ENCODE peak calls at places on chromosomes 12 and 14, in four cellular contexts. One of them, this sample, is unnamed.

GRCh38 chr12:79908366-79908765 is 26.5 kb downstream of the PPP1R12A start:
- DNase-seq in stimulated activated CD4-positive, alpha-beta T cell treated with anti-CD3 and anti-CD28 coated beads, Interleukin-15, amount 100 ng/mL, for 24 hours: no peak
- DNase-seq in mesothelial cell of epicardium: no peak
- DNase-seq in T-helper 22 cell: no peak
- DNase-seq in this sample: no peak

GRCh38 chr12:93514853-93515252 is 47.5 kb downstream of the MRPL42 start:
- DNase-seq in stimulated activated CD4-positive, alpha-beta T cell treated with anti-CD3 and anti-CD28 coated beads, Interleukin-15, amount 100 ng/mL, for 24 hours: no peak
- DNase-seq in mesothelial cell of epicardium: no peak
- DNase-seq in T-helper 22 cell: no peak
- DNase-seq in this sample: no peak

GRCh38 chr14:34620115-34620514 is 9.8 kb downstream of the SNX6 start:
- DNase-seq in stimulated activated CD4-positive, alpha-beta T cell treated with anti-CD3 and anti-CD28 coated beads, Interleukin-15, amount 100 ng/mL, for 24 hours: no peak
- DNase-seq in mesothelial cell of epicardium: no peak
- DNase-seq in T-helper 22 cell: no peak
- DNase-seq in this sample: no peak

GRCh38 chr12:63276537-63277365 is 125.8 kb upstream of the AVPR1A start:
- DNase-seq in stimulated activated CD4-positive, alpha-beta T cell treated with anti-CD3 and anti-CD28 coated beads, Interleukin-15, amount 100 ng/mL, for 24 hours: peak
- DNase-seq in mesothelial cell of epicardium: no peak
- DNase-seq in T-helper 22 cell: no peak
- DNase-seq in this sample: no peak

GRCh38 chr14:25953532-25954144 is 644.2 kb downstream of the NOVA1 start:
- DNase-seq in stimulated activated CD4-positive, alpha-beta T cell treated with anti-CD3 and anti-CD28 coated beads, Interleukin-15, amount 100 ng/mL, for 24 hours: no peak
- DNase-seq in mesothelial cell of epicardium: no peak
- DNase-seq in T-helper 22 cell: no peak
- DNase-seq in this sample: no peak

GRCh38 chr12:14741942-14742341 is 45.5 kb upstream of the GUCY2C start:
- DNase-seq in stimulated activated CD4-positive, alpha-beta T cell treated with anti-CD3 and anti-CD28 coated beads, Interleukin-15, amount 100 ng/mL, for 24 hours: no peak
- DNase-seq in mesothelial cell of epicardium: no peak
- DNase-seq in T-helper 22 cell: no peak
- DNase-seq in this sample: no peak

GRCh38 chr12:87866602-87867292 is 162.5 kb downstream of the C12orf50 start:
- DNase-seq in stimulated activated CD4-positive, alpha-beta T cell treated with anti-CD3 and anti-CD28 coated beads, Interleukin-15, amount 100 ng/mL, for 24 hours: no peak
- DNase-seq in mesothelial cell of epicardium: no peak
- DNase-seq in T-helper 22 cell: no peak
- DNase-seq in this sample: no peak

GRCh38 chr12:58639323-58639934 is 280.9 kb downstream of the LRIG3 start:
- DNase-seq in stimulated activated CD4-positive, alpha-beta T cell treated with anti-CD3 and anti-CD28 coated beads, Interleukin-15, amount 100 ng/mL, for 24 hours: no peak
- DNase-seq in mesothelial cell of epicardium: no peak
- DNase-seq in T-helper 22 cell: no peak
- DNase-seq in this sample: no peak

GRCh38 chr14:106417224-106418049 is 891.1 kb downstream of the TMEM121 start:
- DNase-seq in stimulated activated CD4-positive, alpha-beta T cell treated with anti-CD3 and anti-CD28 coated beads, Interleukin-15, amount 100 ng/mL, for 24 hours: peak
- DNase-seq in mesothelial cell of epicardium: no peak
- DNase-seq in T-helper 22 cell: peak
- DNase-seq in this sample: peak

GRCh38 chr14:75191100-75191499 is 14.7 kb upstream of the TMED10 start:
- DNase-seq in stimulated activated CD4-positive, alpha-beta T cell treated with anti-CD3 and anti-CD28 coated beads, Interleukin-15, amount 100 ng/mL, for 24 hours: no peak
- DNase-seq in mesothelial cell of epicardium: no peak
- DNase-seq in T-helper 22 cell: no peak
- DNase-seq in this sample: peak

GRCh38 chr14:104294628-104294982 is 156.2 kb downstream of the KIF26A start:
- DNase-seq in stimulated activated CD4-positive, alpha-beta T cell treated with anti-CD3 and anti-CD28 coated beads, Interleukin-15, amount 100 ng/mL, for 24 hours: no peak
- DNase-seq in mesothelial cell of epicardium: no peak
- DNase-seq in T-helper 22 cell: no peak
- DNase-seq in this sample: peak

GRCh38 chr14:74988993-74989392 is 13.7 kb upstream of the EIF2B2 start:
- DNase-seq in stimulated activated CD4-positive, alpha-beta T cell treated with anti-CD3 and anti-CD28 coated beads, Interleukin-15, amount 100 ng/mL, for 24 hours: no peak
- DNase-seq in mesothelial cell of epicardium: no peak
- DNase-seq in T-helper 22 cell: no peak
- DNase-seq in this sample: no peak

GRCh38 chr14:69980457-69981414 is 101.5 kb downstream of the SMOC1 start:
- DNase-seq in stimulated activated CD4-positive, alpha-beta T cell treated with anti-CD3 and anti-CD28 coated beads, Interleukin-15, amount 100 ng/mL, for 24 hours: no peak
- DNase-seq in mesothelial cell of epicardium: no peak
- DNase-seq in T-helper 22 cell: no peak
- DNase-seq in this sample: no peak

GRCh38 chr12:132711169-132711843 is 664 bp downstream of the PGAM5 start:
- DNase-seq in stimulated activated CD4-positive, alpha-beta T cell treated with anti-CD3 and anti-CD28 coated beads, Interleukin-15, amount 100 ng/mL, for 24 hours: peak
- DNase-seq in mesothelial cell of epicardium: peak
- DNase-seq in T-helper 22 cell: no peak
- DNase-seq in this sample: no peak

GRCh38 chr12:85562765-85563164 is 273.4 kb downstream of the RASSF9 start:
- DNase-seq in stimulated activated CD4-positive, alpha-beta T cell treated with anti-CD3 and anti-CD28 coated beads, Interleukin-15, amount 100 ng/mL, for 24 hours: no peak
- DNase-seq in mesothelial cell of epicardium: no peak
- DNase-seq in T-helper 22 cell: no peak
- DNase-seq in this sample: no peak

GRCh38 chr12:116820077-116820656 is 61.1 kb downstream of the HRK start:
- DNase-seq in stimulated activated CD4-positive, alpha-beta T cell treated with anti-CD3 and anti-CD28 coated beads, Interleukin-15, amount 100 ng/mL, for 24 hours: no peak
- DNase-seq in mesothelial cell of epicardium: no peak
- DNase-seq in T-helper 22 cell: no peak
- DNase-seq in this sample: no peak

GRCh38 chr12:132638541-132639408 is 20.2 kb downstream of the P2RX2 start:
- DNase-seq in stimulated activated CD4-positive, alpha-beta T cell treated with anti-CD3 and anti-CD28 coated beads, Interleukin-15, amount 100 ng/mL, for 24 hours: peak
- DNase-seq in mesothelial cell of epicardium: no peak
- DNase-seq in T-helper 22 cell: no peak
- DNase-seq in this sample: no peak

GRCh38 chr12:46556820-46557524 is 184.4 kb upstream of the SLC38A2 start:
- DNase-seq in stimulated activated CD4-positive, alpha-beta T cell treated with anti-CD3 and anti-CD28 coated beads, Interleukin-15, amount 100 ng/mL, for 24 hours: no peak
- DNase-seq in mesothelial cell of epicardium: no peak
- DNase-seq in T-helper 22 cell: no peak
- DNase-seq in this sample: no peak

GRCh38 chr14:91835920-91836843 is 31.2 kb downstream of the TC2N start:
- DNase-seq in stimulated activated CD4-positive, alpha-beta T cell treated with anti-CD3 and anti-CD28 coated beads, Interleukin-15, amount 100 ng/mL, for 24 hours: peak
- DNase-seq in mesothelial cell of epicardium: peak
- DNase-seq in T-helper 22 cell: peak
- DNase-seq in this sample: peak

GRCh38 chr12:53236443-53237111 is 4.6 kb upstream of the RARG start:
- DNase-seq in stimulated activated CD4-positive, alpha-beta T cell treated with anti-CD3 and anti-CD28 coated beads, Interleukin-15, amount 100 ng/mL, for 24 hours: peak
- DNase-seq in mesothelial cell of epicardium: no peak
- DNase-seq in T-helper 22 cell: peak
- DNase-seq in this sample: no peak

GRCh38 chr12:54383041-54383609 is 1.4 kb downstream of the ZNF385A start:
- DNase-seq in stimulated activated CD4-positive, alpha-beta T cell treated with anti-CD3 and anti-CD28 coated beads, Interleukin-15, amount 100 ng/mL, for 24 hours: peak
- DNase-seq in mesothelial cell of epicardium: no peak
- DNase-seq in T-helper 22 cell: no peak
- DNase-seq in this sample: no peak